ENCODE peak calls at places on chromosomes 12 and 14, in eight cellular contexts. M is aorta; H is right lobe of liver; B is stimulated activated naive CD8-positive, alpha-beta T cell treated with anti-CD3 and anti-CD28 coated beads, Interleukin-15, Interleukin-2, amounts not matched to agents 100 U/mL and 50 U/mL, for 24 hours; T is memory B cell; O is right cardiac atrium; V is lower lobe of right lung; K is body of pancreas. S is an unnamed sample.

GRCh38 chr12:124610021-124610606 is 42.7 kb upstream of the NCOR2 start:
- ATAC-seq in B (no peak), M (no peak), O (no peak), V (no peak), H (no peak), K (no peak), T (peak; percentile 15), S (no peak)

GRCh38 chr14:62143235-62143634 is 381.0 kb downstream of the SNAPC1 start:
- ATAC-seq in K (no peak), H (no peak), V (peak; percentile 86), B (no peak), M (peak; percentile 70), O (peak; percentile 91), T (no peak), S (no peak)

GRCh38 chr12:50822082-50822481 is 20.6 kb upstream of the TMPRSS12 start:
- ATAC-seq in O (no peak), B (no peak), M (no peak), T (no peak), K (no peak), V (no peak), H (no peak), S (no peak)

GRCh38 chr12:95203477-95203843 is 13.8 kb downstream of the FGD6 start:
- ATAC-seq in M (no peak), B (no peak), V (no peak), H (no peak), T (no peak), K (no peak), O (no peak), S (no peak)

GRCh38 chr12:78035913-78036658 is 205.4 kb downstream of the NAV3 start:
- ATAC-seq in K (no peak), T (no peak), M (peak; percentile 43), H (no peak), V (peak; percentile 13), B (no peak), O (peak; percentile 43), S (no peak)

GRCh38 chr14:64838656-64839055 is 41.1 kb downstream of the SPTB start:
- ATAC-seq in B (no peak), K (no peak), V (no peak), H (no peak), T (no peak), O (no peak), M (no peak), S (no peak)

GRCh38 chr12:13205809-13206559 is 9.5 kb downstream of the EMP1 start:
- ATAC-seq in O (no peak), B (peak; percentile 78), K (peak; percentile 15), H (no peak), V (no peak), T (no peak), M (no peak), S (peak; percentile 79)

GRCh38 chr12:114504311-114504710 is 98.4 kb upstream of the TBX5 start:
- ATAC-seq in V (no peak), M (no peak), H (no peak), T (no peak), K (no peak), O (no peak), B (no peak), S (no peak)

GRCh38 chr12:32476446-32476845 is 77.1 kb downstream of the FGD4 start:
- ATAC-seq in M (no peak), B (no peak), T (no peak), O (peak; percentile 57), K (no peak), V (peak; percentile 90), H (peak; percentile 22), S (no peak)

GRCh38 chr14:74018029-74018703 is 922 bp downstream of the ENTPD5 start:
- ATAC-seq in T (no peak), V (peak; percentile 55), M (peak; percentile 10), B (peak; percentile 31), K (peak; percentile 27), O (peak; percentile 9), H (no peak), S (peak; percentile 60)

GRCh38 chr12:26906704-26907103 is 31.1 kb downstream of the INTS13 start:
- ATAC-seq in H (no peak), B (no peak), V (no peak), T (no peak), M (no peak), O (no peak), K (peak; percentile 71), S (no peak)

GRCh38 chr12:123063535-123063934 is 83.1 kb downstream of the ARL6IP4 start:
- ATAC-seq in B (no peak), H (no peak), V (no peak), K (no peak), T (peak; percentile 69), M (no peak), O (no peak), S (no peak)